ENCODE peak calls at places on chromosomes 12 and 14, in four cellular contexts. R is thyroid gland, T is endothelial cell of umbilical vein, S is esophagus squamous epithelium. A is an unnamed sample.
A peak's percentile ranks its signal among the peaks of the same experiment; 100 is the strongest.

GRCh38 chr12:42704340-42704739 is 114.8 kb upstream of the PRICKLE1 start:
- DNase-seq in R (no peak), T (no peak), S (no peak), A (no peak)

GRCh38 chr14:75563931-75564330 is 14.5 kb upstream of the FLVCR2 start:
- DNase-seq in R (no peak), T (no peak), S (no peak), A (no peak)

GRCh38 chr14:105910426-105910825 is 384.0 kb downstream of the TMEM121 start:
- DNase-seq in R (no peak), T (no peak), S (no peak), A (no peak)

GRCh38 chr12:40864891-40865290 is 172.7 kb downstream of the CNTN1 start:
- DNase-seq in R (no peak), T (no peak), S (no peak), A (no peak)

GRCh38 chr14:104504172-104504735 is 75.3 kb upstream of the C14orf180 start:
- DNase-seq in R (no peak), T (no peak), S (no peak), A (no peak)

GRCh38 chr14:70670992-70671651 is 29.4 kb downstream of the TTC9 start:
- DNase-seq in R (no peak), T (no peak), S (no peak), A (no peak)

GRCh38 chr12:17020765-17021164 is 414.8 kb upstream of the LMO3 start:
- DNase-seq in R (no peak), T (no peak), S (no peak), A (no peak)

GRCh38 chr14:22836301-22837058 is at the start of gene MMP14:
- DNase-seq in R (peak; percentile 84), T (peak; percentile 92), S (no peak), A (peak; percentile 84)

GRCh38 chr12:93662961-93663728 is 14.0 kb upstream of the CRADD start:
- DNase-seq in R (no peak), T (no peak), S (no peak), A (peak; percentile 68)

GRCh38 chr12:27922591-27923139 is 49.9 kb downstream of the PTHLH start:
- DNase-seq in R (no peak), T (peak; percentile 70), S (no peak), A (peak; percentile 87)

GRCh38 chr14:56860441-56860840 is 50.2 kb upstream of the OTX2 start:
- DNase-seq in R (no peak), T (no peak), S (no peak), A (no peak)

GRCh38 chr12:25812295-25812694 is 146.2 kb upstream of the RASSF8 start:
- DNase-seq in R (no peak), T (no peak), S (no peak), A (no peak)

GRCh38 chr14:99389171-99389826 is 91.4 kb downstream of the SETD3 start:
- DNase-seq in R (peak; percentile 56), T (peak; percentile 31), S (no peak), A (no peak)

DNA sequence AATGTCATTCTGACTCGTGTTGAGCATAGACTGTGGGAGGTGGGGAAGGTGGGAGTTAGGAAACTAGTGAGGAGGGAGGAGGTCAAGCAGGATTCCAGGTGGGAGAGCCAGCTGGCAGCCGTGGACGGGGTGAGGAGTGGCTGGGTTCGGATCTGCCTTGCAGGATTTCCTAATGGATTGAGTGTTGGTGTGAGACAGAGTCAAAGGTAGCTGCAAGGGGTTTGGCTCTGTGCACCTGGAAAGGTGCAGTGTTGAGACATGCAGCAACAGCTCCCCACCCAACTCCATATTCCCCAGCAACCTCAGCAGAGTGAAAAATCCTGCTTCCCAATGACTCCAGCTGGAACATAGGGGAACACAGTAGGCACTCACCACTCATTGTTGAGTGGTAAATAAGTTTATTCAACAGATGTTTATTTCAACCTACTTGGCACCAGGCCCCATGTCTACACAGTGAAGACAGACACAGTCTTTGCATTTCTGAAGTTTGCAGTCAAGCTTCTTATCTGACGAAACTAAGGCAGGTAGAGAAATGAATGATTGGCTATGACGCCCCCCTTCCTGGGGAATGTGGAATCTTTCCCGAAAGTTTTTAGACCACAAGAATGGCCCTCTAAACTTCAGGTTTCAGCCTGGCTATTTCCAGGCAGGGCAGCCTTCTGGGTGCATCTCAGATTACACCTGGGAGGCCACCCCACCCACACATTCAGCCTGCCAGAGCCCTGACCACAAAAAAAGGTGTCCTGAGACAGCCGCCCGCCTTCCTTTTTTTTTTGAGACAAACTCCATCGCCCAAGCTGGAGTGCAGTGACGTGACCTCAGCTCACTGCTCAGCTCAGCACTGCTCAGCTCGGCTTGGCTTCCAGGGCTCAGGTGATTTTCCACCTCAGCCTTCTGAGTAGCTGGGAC is 37.9 kb upstream of the PLEKHG6 start:
- DNase-seq in R (peak; percentile 95), T (no peak), S (no peak), A (no peak)
- TF ChIP-seq POLR2A in R (peak; percentile 65), T (no peak), S (no peak), A (no peak)

GRCh38 chr14:55105991-55106390 is 23.1 kb upstream of the LGALS3 start:
- DNase-seq in R (no peak), T (no peak), S (no peak), A (no peak)

GRCh38 chr14:55104051-55104954 is 24.7 kb upstream of the LGALS3 start:
- DNase-seq in R (no peak), T (no peak), S (no peak), A (no peak)

GRCh38 chr14:55111122-55111705 is 17.8 kb upstream of the LGALS3 start:
- DNase-seq in R (no peak), T (no peak), S (no peak), A (no peak)

GRCh38 chr14:55109846-55110245 is 19.2 kb upstream of the LGALS3 start:
- DNase-seq in R (no peak), T (no peak), S (no peak), A (no peak)

GRCh38 chr14:55107766-55108554 is 21.1 kb upstream of the LGALS3 start:
- DNase-seq in R (peak; percentile 61), T (peak; percentile 94), S (peak; percentile 26), A (peak; percentile 94)
- TF ChIP-seq POLR2A in R (no peak), T (no peak), S (no peak), A (no peak)

GRCh38 chr12:120741476-120742206 is 16.0 kb downstream of the ACADS start:
- DNase-seq in R (no peak), T (no peak), S (no peak), A (no peak)
- TF ChIP-seq POLR2A in R (no peak), T (no peak), S (no peak), A (no peak)

GRCh38 chr12:54277823-54278276 is 2.1 kb downstream of the CBX5 start:
- DNase-seq in R (no peak), T (no peak), S (no peak), A (peak; percentile 53)
- TF ChIP-seq POLR2A in R (no peak), T (no peak), S (no peak), A (no peak)

GRCh38 chr12:6652391-6652790 is 5.2 kb upstream of the ACRBP start:
- DNase-seq in R (no peak), T (no peak), S (no peak), A (no peak)
- TF ChIP-seq POLR2A in R (no peak), T (no peak), S (no peak), A (no peak)

DNA sequence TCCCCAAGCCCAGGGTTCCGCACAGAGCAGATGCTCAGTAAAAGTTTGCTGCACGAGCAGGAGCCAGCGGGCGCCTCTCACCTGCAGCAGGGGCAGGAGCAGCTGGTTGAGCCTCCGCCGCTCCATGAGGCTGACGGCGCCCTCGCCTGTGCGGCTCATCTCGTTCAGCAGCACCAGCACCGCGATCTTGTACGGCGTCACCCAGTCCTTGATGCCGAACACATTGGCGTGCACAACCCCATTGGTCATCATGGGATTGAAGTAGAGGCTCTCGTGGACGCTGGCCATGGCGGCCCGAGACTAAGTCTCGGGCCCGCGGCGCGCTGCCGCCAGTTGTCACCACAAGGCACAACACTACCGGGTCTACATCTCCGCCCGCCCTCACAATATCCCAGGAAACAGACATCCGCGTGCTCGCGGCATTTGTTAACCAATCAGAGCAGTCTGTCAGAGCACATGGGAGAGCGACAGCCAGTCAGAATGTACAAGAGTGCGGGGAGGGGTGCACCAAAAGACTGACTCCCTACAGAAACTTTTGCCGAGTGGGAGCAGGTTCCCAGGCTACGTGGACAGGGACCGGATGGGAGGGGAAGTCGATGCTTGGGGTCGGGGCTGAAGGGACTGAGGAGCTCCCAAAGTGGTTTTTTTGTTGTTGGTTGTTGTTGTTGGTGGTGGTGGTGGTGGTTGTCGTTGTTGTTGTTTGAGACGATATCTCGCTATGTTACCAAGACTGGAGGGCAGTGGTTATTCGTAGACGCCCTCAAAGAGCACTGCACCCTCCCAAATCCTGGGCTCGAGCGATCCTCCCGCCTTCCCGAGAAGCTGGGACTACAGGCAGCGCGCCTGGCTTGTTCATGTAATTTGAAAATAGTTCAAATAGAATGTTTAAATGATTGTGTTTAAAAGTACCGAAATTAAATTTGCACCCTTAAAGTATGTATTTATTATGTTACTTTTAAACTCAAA is at the start of gene ANAPC5:
- DNase-seq in R (peak; percentile 96), T (peak; percentile 99), S (peak; percentile 92), A (peak; percentile 98)
- TF ChIP-seq POLR2A in R (peak; percentile 87), T (peak; percentile 94), S (no peak), A (peak; percentile 78)

GRCh38 chr12:45990468-45991288 is at the start of gene SCAF11:
- DNase-seq in R (peak; percentile 100), T (peak; percentile 100), S (peak; percentile 100), A (peak; percentile 100)
- TF ChIP-seq POLR2A in R (peak; percentile 89), T (peak; percentile 16), S (no peak), A (peak; percentile 88)